ENCODE peak calls at places on chromosomes 7 and 10, in eight cellular contexts. P, Q, R, G, N, Y, A and L are unnamed samples.

GRCh38 chr10:123993534-123994416 is 99.6 kb downstream of the CHST15 start:
- DNase-seq in P (no peak), A (peak; percentile 49), N (no peak), Y (no peak), G (no peak), Q (no peak), R (no peak), L (no peak)

GRCh38 chr10:29473087-29473356 is 161.7 kb downstream of the SVIL start:
- DNase-seq in P (no peak), A (peak; percentile 52), N (no peak), Y (no peak), G (no peak), R (no peak), Q (no peak), L (no peak)

GRCh38 chr10:19169684-19170083 is 121.1 kb downstream of the MALRD1 start:
- DNase-seq in Y (no peak), P (no peak), N (no peak), R (no peak), Q (no peak), A (no peak), G (no peak), L (no peak)

GRCh38 chr7:682810-683209 is 43.7 kb upstream of the DNAAF5 start:
- DNase-seq in G (no peak), R (no peak), A (no peak), Q (peak; percentile 43), P (no peak), N (no peak), Y (no peak), L (no peak)

GRCh38 chr10:69640196-69640980 is 10.3 kb downstream of the FAM241B start:
- DNase-seq in Y (no peak), Q (no peak), A (no peak), N (no peak), P (no peak), G (no peak), R (no peak), L (no peak)

GRCh38 chr10:132827861-132828539 is 42.1 kb upstream of the NKX6-2 start:
- DNase-seq in P (no peak), A (no peak), G (no peak), N (no peak), Y (no peak), Q (peak; percentile 27), R (no peak), L (no peak)

GRCh38 chr7:22822486-22823141 is at the start of gene TOMM7:
- DNase-seq in P (peak; percentile 34), Y (peak; percentile 92), A (peak; percentile 95), G (peak; percentile 99), Q (peak; percentile 82), R (peak; percentile 90), N (peak; percentile 98), L (peak; percentile 92)

GRCh38 chr10:121179006-121179405 is 327.8 kb downstream of the WDR11 start:
- DNase-seq in A (no peak), P (no peak), Y (no peak), N (no peak), Q (no peak), R (no peak), G (no peak), L (no peak)

GRCh38 chr7:10237306-10237705 is 736.4 kb upstream of the PHF14 start:
- DNase-seq in Y (no peak), G (peak; percentile 51), R (no peak), A (no peak), P (no peak), N (peak; percentile 2), Q (no peak), L (no peak)

GRCh38 chr10:114337510-114338462 is 66.5 kb downstream of the AFAP1L2 start:
- DNase-seq in P (no peak), Q (no peak), R (no peak), Y (no peak), A (no peak), G (no peak), N (no peak), L (no peak)

GRCh38 chr7:125670926-125671572 is 741.4 kb upstream of the POT1 start:
- DNase-seq in R (no peak), A (no peak), Q (no peak), N (peak; percentile 32), G (peak; percentile 61), Y (no peak), P (no peak), L (no peak)

GRCh38 chr10:28922127-28922526 is 244.8 kb downstream of the BAMBI start:
- DNase-seq in Q (no peak), Y (no peak), N (peak; percentile 66), A (no peak), R (no peak), G (no peak), P (no peak), L (no peak)

GRCh38 chr10:104045151-104046089 is 40.3 kb downstream of the COL17A1 start:
- DNase-seq in P (no peak), N (peak; percentile 78), G (peak; percentile 76), A (peak; percentile 83), R (no peak), Q (no peak), Y (peak; percentile 66), L (no peak)

GRCh38 chr10:16565604-16566003 is 43.9 kb upstream of the C1QL3 start:
- DNase-seq in R (no peak), A (no peak), Y (no peak), G (peak; percentile 17), P (no peak), Q (no peak), N (no peak), L (no peak)

GRCh38 chr10:16562891-16563290 is 41.2 kb upstream of the C1QL3 start:
- DNase-seq in A (no peak), G (no peak), Q (no peak), P (no peak), R (no peak), Y (no peak), N (no peak), L (no peak)

GRCh38 chr10:16570731-16571130 is 49.1 kb upstream of the C1QL3 start:
- DNase-seq in A (no peak), N (no peak), Y (no peak), R (no peak), G (no peak), P (no peak), Q (no peak), L (no peak)

DNA sequence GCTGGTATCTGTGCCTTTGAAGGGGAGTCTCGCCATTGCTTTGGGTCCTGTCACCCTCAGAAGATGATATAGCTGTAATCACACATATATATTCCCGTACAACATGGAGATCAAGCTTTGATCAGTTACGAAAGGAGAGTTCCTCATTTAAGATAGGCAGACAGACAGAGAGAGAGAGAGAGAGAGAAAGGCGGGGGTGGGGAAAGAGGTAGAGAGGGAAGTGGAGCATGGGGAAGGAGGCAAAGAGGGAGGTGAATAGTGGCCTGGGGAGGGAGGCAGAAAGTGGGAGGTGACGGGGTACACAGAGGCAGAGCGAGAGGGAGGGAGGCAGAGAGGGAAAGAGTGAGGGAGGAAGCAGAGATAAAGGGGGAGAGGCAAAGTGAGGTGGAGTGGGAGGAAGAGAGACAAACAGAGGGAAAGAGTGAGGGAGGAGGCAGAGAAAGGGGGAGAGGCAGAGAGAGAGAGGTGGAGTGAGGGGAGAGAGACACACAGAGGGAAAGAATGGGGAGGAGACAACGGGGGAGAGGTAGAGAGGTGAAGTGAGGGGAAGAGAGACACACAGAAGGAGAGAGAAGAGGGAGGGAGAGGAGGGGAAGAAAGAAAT is 44.6 kb upstream of the C1QL3 start:
- DNase-seq in A (no peak), Q (no peak), R (no peak), P (no peak), N (no peak), Y (no peak), G (no peak), L (no peak)
- H3K4me3 ChIP-seq in A (no peak overlapping the region), Q (no peak overlapping the region), R (no peak overlapping the region), P (no peak overlapping the region), N (no peak overlapping the region), Y (peak overlapping the region; percentile 7), G (no peak overlapping the region), L (no peak overlapping the region)

DNA sequence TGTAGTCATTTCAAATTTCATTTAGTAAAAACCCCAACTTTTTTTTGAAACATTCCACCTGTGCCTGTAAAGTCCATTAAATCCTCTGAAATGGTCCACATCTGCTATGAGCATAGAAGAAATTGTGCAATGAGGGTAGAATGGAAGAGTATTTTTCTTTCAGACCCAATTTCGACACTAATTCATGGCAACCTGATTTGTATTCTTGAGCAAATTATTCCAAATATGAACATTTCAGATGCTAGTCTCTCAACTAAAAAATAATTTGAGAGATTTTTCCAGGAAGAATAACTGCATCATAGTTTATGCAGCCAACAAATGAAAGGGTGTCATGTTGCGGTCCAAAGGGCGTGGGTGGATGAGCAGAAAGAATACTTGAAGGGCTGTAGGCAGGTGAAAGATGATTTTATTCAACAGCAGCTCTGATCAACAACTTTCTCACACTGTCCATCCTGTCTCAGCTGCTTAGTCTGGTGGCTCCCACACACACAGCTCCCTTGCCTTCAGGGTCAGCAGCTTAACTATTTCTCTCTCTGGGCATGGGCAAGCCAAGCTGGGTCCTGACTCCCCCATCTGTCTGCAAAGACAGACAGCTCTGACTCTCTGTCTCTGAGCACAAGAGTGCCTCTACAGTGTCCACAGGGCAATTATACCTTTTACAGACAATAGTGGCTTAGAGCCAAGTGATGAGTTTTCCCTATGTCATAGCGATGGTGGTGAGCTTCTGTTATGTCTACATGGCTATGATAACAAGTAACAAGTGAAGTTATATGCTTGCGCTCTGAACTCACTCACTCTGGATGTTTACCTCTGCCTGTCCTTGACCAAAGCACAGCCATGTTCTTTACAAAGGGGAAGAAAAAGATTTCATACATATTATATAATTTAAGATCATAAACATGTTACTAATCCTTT is 11.5 kb downstream of the STEAP2 start:
- DNase-seq in N (peak; percentile 72), Y (no peak), R (no peak), A (no peak), P (no peak), Q (no peak), G (no peak), L (no peak)
- H3K27ac ChIP-seq in N (peak overlapping the region; percentile 23), Y (no peak overlapping the region), R (no peak overlapping the region), A (peak overlapping the region; percentile 45), P (peak overlapping the region; percentile 8), Q (peak overlapping the region; percentile 88), G (no peak overlapping the region), L (peak overlapping the region; percentile 4)

GRCh38 chr10:73909716-73910115 is 1.2 kb upstream of the PLAU start:
- DNase-seq in P (no peak), A (no peak), Y (no peak), R (no peak), N (no peak), Q (no peak), G (no peak), L (no peak)

GRCh38 chr10:73910401-73910763 is 550 bp upstream of the PLAU start:
- DNase-seq in Y (no peak), Q (no peak), G (no peak), P (no peak), N (peak; percentile 48), R (no peak), A (no peak), L (no peak)

GRCh38 chr10:73908853-73909611 is 1.9 kb upstream of the PLAU start:
- DNase-seq in N (peak; percentile 93), Y (no peak), G (peak; percentile 94), Q (no peak), R (no peak), P (no peak), A (peak; percentile 53), L (peak; percentile 28)

GRCh38 chr10:73911553-73912004 is 647 bp downstream of the PLAU start:
- DNase-seq in G (peak; percentile 54), A (no peak), R (no peak), Y (peak; percentile 28), N (peak; percentile 49), Q (no peak), P (no peak), L (no peak)

GRCh38 chr10:73910764-73911552 is at the start of gene PLAU:
- DNase-seq in Y (peak; percentile 41), G (peak; percentile 29), Q (no peak), R (peak; percentile 91), A (no peak), N (no peak), P (no peak), L (peak; percentile 44)
- TF ChIP-seq POLR2A in Y (no peak), G (peak; percentile 93), Q (no peak), R (no peak), A (no peak), N (peak; percentile 88), P (no peak), L (peak; percentile 8)

GRCh38 chr7:141511370-141512335 is 39.6 kb upstream of the AGK start:
- DNase-seq in A (peak; percentile 58), P (no peak), Y (peak; percentile 62), R (peak; percentile 73), G (no peak), N (no peak), Q (no peak), L (peak; percentile 15)
- H3K4me3 ChIP-seq in A (no peak overlapping the region), P (peak overlapping the region; percentile 39), Y (peak overlapping the region; percentile 43), R (peak overlapping the region; percentile 8), G (no peak overlapping the region), N (no peak overlapping the region), Q (peak overlapping the region; percentile 65), L (no peak overlapping the region)